ENCODE peak calls at places on chromosomes 4 and X, in four cellular contexts. N, C, M and E are unnamed samples.

GRCh38 chrX:148794350-148794749 is 293.9 kb downstream of the AFF2 start:
- DNase-seq in N (no peak), C (no peak), M (no peak), E (no peak)

GRCh38 chr4:145930592-145930991 is 8.0 kb downstream of the ZNF827 start:
- DNase-seq in C (no peak), N (no peak), M (no peak), E (no peak)

GRCh38 chr4:158496030-158496741 is 25.5 kb upstream of the RXFP1 start:
- DNase-seq in C (no peak), M (no peak), N (no peak), E (no peak)

GRCh38 chrX:10233696-10234095 is 76.9 kb downstream of the CLCN4 start:
- DNase-seq in N (peak; percentile 50), M (no peak), C (no peak), E (no peak)

GRCh38 chrX:102129473-102129872 is 4.0 kb downstream of the TCEAL2 start:
- DNase-seq in M (no peak), N (no peak), C (no peak), E (no peak)

GRCh38 chr4:98514930-98515809 is 143.2 kb downstream of the TSPAN5 start:
- DNase-seq in M (no peak), N (no peak), C (no peak), E (no peak)

GRCh38 chr4:151324449-151325319 is 721 bp downstream of the SH3D19 start:
- DNase-seq in N (peak; percentile 75), M (peak; percentile 41), C (no peak), E (peak; percentile 42)

GRCh38 chr4:114041117-114041475 is 61.6 kb upstream of the ARSJ start:
- DNase-seq in C (no peak), N (peak; percentile 58), M (no peak), E (no peak)

GRCh38 chr4:152193059-152193458 is 342.8 kb downstream of the FBXW7 start:
- DNase-seq in M (no peak), N (peak; percentile 39), C (no peak), E (no peak)

GRCh38 chr4:121408-122084 is 2.8 kb upstream of the ZNF718 start:
- DNase-seq in C (no peak), M (no peak), N (no peak), E (no peak)

GRCh38 chrX:97743014-97743413 is 859.3 kb downstream of the RPA4 start:
- DNase-seq in C (no peak), M (no peak), N (no peak), E (no peak)

GRCh38 chrX:40087574-40088298 is 10.0 kb downstream of the BCOR start:
- DNase-seq in M (no peak), C (no peak), N (no peak), E (no peak)

GRCh38 chr4:126405369-126405982 is 1090.7 kb downstream of the FAT4 start:
- DNase-seq in N (peak; percentile 24), M (no peak), C (no peak), E (no peak)

GRCh38 chr4:52592287-52592686 is 66.8 kb downstream of the USP46 start:
- DNase-seq in M (no peak), C (no peak), N (no peak), E (no peak)

GRCh38 chr4:63316633-63317032 is 1092.6 kb downstream of the TECRL start:
- DNase-seq in M (no peak), C (no peak), N (no peak), E (no peak)

GRCh38 chr4:142660728-142661127 is 185.4 kb downstream of the INPP4B start:
- DNase-seq in N (no peak), C (no peak), M (no peak), E (no peak)

GRCh38 chr4:170497729-170498128 is 408.0 kb upstream of the AADAT start:
- DNase-seq in M (no peak), C (no peak), N (no peak), E (no peak)

GRCh38 chr4:74230902-74231499 is 73.1 kb downstream of the MTHFD2L start:
- DNase-seq in C (no peak), M (no peak), N (peak; percentile 58), E (no peak)

GRCh38 chr4:176438401-176438800 is 118.6 kb downstream of the SPCS3 start:
- DNase-seq in M (no peak), N (no peak), C (no peak), E (no peak)

GRCh38 chr4:67401902-67402301 is 143.4 kb downstream of the CENPC start:
- DNase-seq in C (no peak), M (no peak), N (no peak), E (no peak)

GRCh38 chrX:143437439-143437838 is 79.8 kb downstream of the SPANXN3 start:
- DNase-seq in N (no peak), C (no peak), M (no peak), E (no peak)

GRCh38 chr4:86653237-86653865 is 59.2 kb downstream of the PTPN13 start:
- DNase-seq in M (no peak), N (no peak), C (no peak), E (no peak)
- H3K9me3 ChIP-seq in M (no peaks in the 10 kb centered on the region), N (no peaks in the 10 kb centered on the region), C (peaks cover 19% of the 10 kb centered on the region), E (peaks cover 50% of the 10 kb centered on the region)

GRCh38 chr4:95641571-95641970 is 92.8 kb upstream of the UNC5C start:
- DNase-seq in M (no peak), N (peak; percentile 17), C (no peak), E (no peak)

GRCh38 chr4:95640337-95640736 is 91.6 kb upstream of the UNC5C start:
- DNase-seq in C (no peak), M (no peak), N (no peak), E (no peak)

GRCh38 chr4:95636061-95636460 is 87.3 kb upstream of the UNC5C start:
- DNase-seq in N (no peak), C (no peak), M (no peak), E (no peak)

GRCh38 chr4:95638920-95639501 is 90.2 kb upstream of the UNC5C start:
- DNase-seq in C (no peak), N (peak; percentile 3), M (no peak), E (no peak)

DNA sequence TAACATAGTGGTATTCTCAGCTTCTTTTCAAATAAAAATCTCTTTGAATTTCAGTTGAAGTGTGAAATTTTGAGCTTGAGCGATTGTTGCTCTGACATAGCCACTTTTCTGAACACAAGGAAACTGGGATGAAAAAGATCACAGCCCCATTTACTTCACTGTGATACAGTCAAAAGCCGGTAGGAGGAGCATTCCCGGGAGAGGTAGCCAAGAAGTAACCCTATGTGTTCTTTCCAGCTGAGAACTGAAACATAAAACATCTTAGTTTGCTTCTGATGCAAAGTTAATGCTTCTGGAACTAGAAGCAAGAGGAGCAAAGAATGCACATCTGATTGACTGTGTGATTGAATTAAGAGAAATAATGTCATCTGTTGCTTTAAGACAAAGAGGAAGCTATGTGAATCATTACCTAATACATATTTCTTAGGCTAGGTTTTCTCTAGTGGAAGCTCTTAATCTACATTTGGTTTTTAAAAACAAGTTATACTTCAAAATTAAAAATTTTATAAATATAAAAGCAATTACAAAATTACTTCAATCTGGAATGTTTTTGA is 88.4 kb upstream of the UNC5C start:
- DNase-seq in M (no peak), N (peak; percentile 15), C (no peak), E (no peak)
- TF ChIP-seq CTCF in M (no peak), N (peak; percentile 43), C (no peak), E (no peak)

GRCh38 chr4:173526724-173527102 is 3.3 kb downstream of the HAND2 start:
- DNase-seq in N (no peak), M (no peak), C (no peak), E (no peak)
- H3K9me3 ChIP-seq in N (no peaks in the 10 kb centered on the region), M (no peaks in the 10 kb centered on the region), C (no peaks in the 10 kb centered on the region), E (no peaks in the 10 kb centered on the region)

DNA sequence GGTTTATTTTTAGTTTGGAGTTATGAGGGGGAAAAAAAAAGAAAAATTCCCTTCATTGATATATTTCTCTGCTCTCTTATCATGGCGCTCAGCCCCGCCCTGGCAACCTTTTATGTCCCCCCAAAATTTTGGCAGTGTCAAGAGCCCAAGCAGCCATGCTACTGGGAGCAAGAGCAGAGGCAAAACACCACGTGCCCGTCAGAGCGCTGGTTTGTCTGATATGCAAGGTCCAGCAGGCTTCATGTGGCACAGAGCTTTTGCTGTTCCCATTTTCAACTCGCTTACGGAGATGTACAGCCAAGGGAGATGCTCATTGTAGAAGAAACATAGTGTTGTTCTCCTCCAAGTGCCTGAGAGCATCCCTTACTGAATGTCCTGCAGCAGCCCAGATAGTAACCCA is 27.3 kb downstream of the SLITRK2 start:
- DNase-seq in M (no peak), N (no peak), C (no peak), E (no peak)
- TF ChIP-seq CTCF in M (no peak), N (no peak), C (no peak), E (no peak)

GRCh38 chrX:24014388-24015018 is 12.5 kb downstream of the KLHL15 start:
- DNase-seq in C (no peak), M (no peak), N (no peak), E (no peak)
- H3K9me3 ChIP-seq in C (no peaks in the 10 kb centered on the region), M (no peaks in the 10 kb centered on the region), N (no peaks in the 10 kb centered on the region), E (no peaks in the 10 kb centered on the region)

GRCh38 chr4:47945930-47946726 is 31.7 kb upstream of the NFXL1 start:
- DNase-seq in M (no peak), C (no peak), N (no peak), E (no peak)
- TF ChIP-seq CTCF in M (no peak), C (no peak), N (no peak), E (no peak)